ENCODE peak calls at places on chromosome 1, in six cellular contexts. Q is activated T-cell treated with anti-CD3 and anti-CD28 coated beads, Interleukin-2, amount 50 U/mL, for 72 hours; P is cardiac fibroblast; G is GM12891; C is coronary artery; T is stimulated activated CD4-positive, alpha-beta T cell treated with anti-CD3 and anti-CD28 coated beads, Interleukin-2, amount 100 ng/mL, for 24 hours. Y is an unnamed sample.

GRCh38 chr1:114755006-114755936 is 2.5 kb downstream of the CSDE1 start:
- DNase-seq in G (no peak), C (no peak), Q (no peak), T (no peak), P (no peak), Y (no peak)

GRCh38 chr1:53076721-53077598 is 14.9 kb downstream of the PODN start:
- DNase-seq in T (no peak), C (peak), P (no peak), G (no peak), Q (no peak), Y (no peak)

GRCh38 chr1:4108341-4108740 is 208.3 kb upstream of the C1orf174 start:
- DNase-seq in P (no peak), C (no peak), G (no peak), Q (no peak), T (no peak), Y (peak)

GRCh38 chr1:21956720-21957552 is 19.8 kb upstream of the HSPG2 start:
- DNase-seq in T (peak), Q (peak), C (no peak), P (peak), G (no peak), Y (peak)

GRCh38 chr1:180563013-180563827 is 4.5 kb downstream of the OVAAL start:
- DNase-seq in G (no peak), P (peak), C (no peak), T (no peak), Q (no peak), Y (peak)

GRCh38 chr1:41366428-41367101 is 5.3 kb downstream of the FOXO6 start:
- DNase-seq in G (no peak), P (no peak), Q (peak), T (peak), C (no peak), Y (peak)

GRCh38 chr1:151251656-151252470 is 2.7 kb upstream of the PSMD4 start:
- DNase-seq in P (peak), T (peak), G (peak), Q (peak), C (no peak), Y (peak)

GRCh38 chr1:117607471-117607870 is 1.6 kb downstream of the TENT5C start:
- DNase-seq in T (peak), Q (peak), C (peak), G (no peak), P (no peak), Y (peak)

GRCh38 chr1:111202707-111203623 is 2.5 kb upstream of the DENND2D start:
- DNase-seq in Q (no peak), G (no peak), P (no peak), C (no peak), T (no peak), Y (peak)

GRCh38 chr1:85465099-85465790 is at the start of gene DDAH1:
- DNase-seq in G (peak), C (no peak), Q (peak), P (peak), T (peak), Y (peak)

GRCh38 chr1:207748737-207749528 is 2.9 kb upstream of the CD46 start:
- DNase-seq in G (no peak), Q (no peak), P (no peak), C (no peak), T (no peak), Y (peak)